ENCODE peak calls at places on chromosomes 2 and 18, in five cellular contexts. B is osteoblast, E is M059J, Q is tibial artery, J is mesenchymal stem cell. S is an unnamed sample.
A peak's percentile ranks its signal among the peaks of the same experiment; 100 is the strongest.

GRCh38 chr2:21098294-21098693 is 25.5 kb upstream of the TDRD15 start:
- DNase-seq in B (no peak), E (no peak), Q (no peak), J (no peak), S (no peak)

GRCh38 chr18:11020454-11020853 is 128.9 kb downstream of the PIEZO2 start:
- DNase-seq in B (no peak), E (no peak), Q (no peak), J (no peak), S (no peak)

GRCh38 chr2:56127773-56128170 is 56.0 kb upstream of the CCDC85A start:
- DNase-seq in B (no peak), E (no peak), Q (no peak), J (peak; percentile 29), S (no peak)

GRCh38 chr2:237876951-237877491 is 17.6 kb downstream of the RAMP1 start:
- DNase-seq in B (no peak), E (no peak), Q (peak; percentile 65), J (no peak), S (no peak)

GRCh38 chr2:101524811-101525430 is 50.0 kb upstream of the RFX8 start:
- DNase-seq in B (no peak), E (no peak), Q (no peak), J (peak; percentile 18), S (no peak)

GRCh38 chr2:240433973-240434727 is 1.3 kb upstream of the GPC1 start:
- DNase-seq in B (peak; percentile 100), E (peak; percentile 94), Q (peak; percentile 87), J (peak; percentile 91), S (peak; percentile 94)

GRCh38 chr2:56230171-56230570 is 46.4 kb downstream of the CCDC85A start:
- DNase-seq in B (no peak), E (peak; percentile 78), Q (no peak), J (peak; percentile 49), S (no peak)

GRCh38 chr2:191821078-191821477 is 25.8 kb downstream of the CAVIN2 start:
- DNase-seq in B (no peak), E (no peak), Q (no peak), J (no peak), S (no peak)

GRCh38 chr18:7617738-7618422 is 50.8 kb downstream of the PTPRM start:
- DNase-seq in B (no peak), E (peak; percentile 81), Q (no peak), J (peak; percentile 75), S (peak; percentile 98)

GRCh38 chr2:223853425-223853837 is 16.0 kb upstream of the AP1S3 start:
- DNase-seq in B (no peak), E (no peak), Q (no peak), J (no peak), S (no peak)

GRCh38 chr2:17166506-17166905 is 351.7 kb downstream of the RAD51AP2 start:
- DNase-seq in B (peak; percentile 5), E (peak; percentile 12), Q (no peak), J (peak; percentile 59), S (peak; percentile 72)

GRCh38 chr2:227796044-227796780 is 17.4 kb upstream of the CCL20 start:
- DNase-seq in B (no peak), E (no peak), Q (no peak), J (no peak), S (no peak)

GRCh38 chr2:216665240-216665639 is 30.1 kb downstream of the IGFBP5 start:
- DNase-seq in B (peak; percentile 79), E (peak; percentile 32), Q (no peak), J (no peak), S (peak; percentile 52)

S was measured in astrocyte of the hippocampus.